ENCODE peak calls at places on chromosomes 4 and X, in nine cellular contexts. One of them, this sample, is unnamed.

GRCh38 chrX:15686818-15687685 is 22.4 kb upstream of the CLTRN start:
- DNase-seq in breast epithelium: peak; percentile 26
- DNase-seq in tibial nerve: peak; percentile 68
- DNase-seq in Peyer's patch: peak; percentile 66
- DNase-seq in A549: peak; percentile 54
- DNase-seq in H1: no peak
- DNase-seq in adrenal gland: peak; percentile 49
- DNase-seq in uterus: peak; percentile 60
- DNase-seq in suprapubic skin: peak; percentile 66
- DNase-seq in this sample: no peak

GRCh38 chrX:41475166-41475565 is 28.0 kb downstream of the NYX start:
- DNase-seq in adrenal gland: no peak
- DNase-seq in uterus: no peak
- DNase-seq in H1: no peak
- DNase-seq in tibial nerve: no peak
- DNase-seq in Peyer's patch: no peak
- DNase-seq in breast epithelium: no peak
- DNase-seq in A549: no peak
- DNase-seq in suprapubic skin: no peak
- DNase-seq in this sample: no peak

GRCh38 chrX:46381630-46382029 is 163.6 kb downstream of the ZNF674 start:
- DNase-seq in Peyer's patch: no peak
- DNase-seq in A549: peak; percentile 48
- DNase-seq in adrenal gland: no peak
- DNase-seq in uterus: no peak
- DNase-seq in H1: no peak
- DNase-seq in breast epithelium: no peak
- DNase-seq in suprapubic skin: no peak
- DNase-seq in tibial nerve: peak; percentile 8
- DNase-seq in this sample: no peak

GRCh38 chr4:140641789-140642439 is 73.2 kb upstream of the UCP1 start:
- DNase-seq in suprapubic skin: no peak
- DNase-seq in adrenal gland: no peak
- DNase-seq in A549: no peak
- DNase-seq in H1: no peak
- DNase-seq in uterus: no peak
- DNase-seq in tibial nerve: no peak
- DNase-seq in breast epithelium: peak; percentile 84
- DNase-seq in Peyer's patch: no peak
- DNase-seq in this sample: no peak

GRCh38 chr4:135050086-135050717 is 848.6 kb upstream of the PABPC4L start:
- DNase-seq in A549: no peak
- DNase-seq in H1: no peak
- DNase-seq in uterus: no peak
- DNase-seq in tibial nerve: no peak
- DNase-seq in Peyer's patch: no peak
- DNase-seq in breast epithelium: no peak
- DNase-seq in suprapubic skin: no peak
- DNase-seq in adrenal gland: no peak
- DNase-seq in this sample: no peak

GRCh38 chr4:182874158-182874855 is 42.9 kb downstream of the DCTD start:
- DNase-seq in tibial nerve: no peak
- DNase-seq in Peyer's patch: no peak
- DNase-seq in suprapubic skin: no peak
- DNase-seq in breast epithelium: no peak
- DNase-seq in A549: no peak
- DNase-seq in H1: no peak
- DNase-seq in adrenal gland: no peak
- DNase-seq in uterus: no peak
- DNase-seq in this sample: peak; percentile 9

GRCh38 chrX:120672389-120672788 is 42.5 kb upstream of the C1GALT1C1 start:
- DNase-seq in suprapubic skin: peak; percentile 67
- DNase-seq in A549: peak; percentile 86
- DNase-seq in H1: no peak
- DNase-seq in tibial nerve: peak; percentile 58
- DNase-seq in uterus: peak; percentile 56
- DNase-seq in adrenal gland: peak; percentile 88
- DNase-seq in Peyer's patch: no peak
- DNase-seq in breast epithelium: peak; percentile 19
- DNase-seq in this sample: no peak

GRCh38 chrX:69014200-69014599 is 151.1 kb downstream of the PJA1 start:
- DNase-seq in uterus: no peak
- DNase-seq in Peyer's patch: no peak
- DNase-seq in A549: no peak
- DNase-seq in tibial nerve: no peak
- DNase-seq in suprapubic skin: no peak
- DNase-seq in H1: no peak
- DNase-seq in breast epithelium: no peak
- DNase-seq in adrenal gland: no peak
- DNase-seq in this sample: no peak

GRCh38 chr4:2390146-2390545 is 28.3 kb downstream of the ZFYVE28 start:
- DNase-seq in uterus: no peak
- DNase-seq in Peyer's patch: no peak
- DNase-seq in suprapubic skin: no peak
- DNase-seq in adrenal gland: no peak
- DNase-seq in A549: no peak
- DNase-seq in H1: no peak
- DNase-seq in breast epithelium: no peak
- DNase-seq in tibial nerve: no peak
- DNase-seq in this sample: no peak

GRCh38 chrX:107449490-107450175 is at the start of gene FRMPD3:
- DNase-seq in suprapubic skin: no peak
- DNase-seq in breast epithelium: no peak
- DNase-seq in A549: no peak
- DNase-seq in uterus: no peak
- DNase-seq in H1: no peak
- DNase-seq in adrenal gland: no peak
- DNase-seq in Peyer's patch: no peak
- DNase-seq in tibial nerve: no peak
- DNase-seq in this sample: no peak

GRCh38 chr4:23938796-23939195 is 48.9 kb upstream of the PPARGC1A start:
- DNase-seq in Peyer's patch: no peak
- DNase-seq in breast epithelium: no peak
- DNase-seq in suprapubic skin: no peak
- DNase-seq in adrenal gland: no peak
- DNase-seq in uterus: no peak
- DNase-seq in A549: no peak
- DNase-seq in H1: no peak
- DNase-seq in tibial nerve: no peak
- DNase-seq in this sample: no peak

GRCh38 chrX:153226344-153227190 is 47.5 kb downstream of the MAGEA1 start:
- DNase-seq in tibial nerve: peak; percentile 17
- DNase-seq in breast epithelium: no peak
- DNase-seq in A549: peak; percentile 43
- DNase-seq in uterus: peak; percentile 28
- DNase-seq in adrenal gland: no peak
- DNase-seq in H1: peak; percentile 77
- DNase-seq in suprapubic skin: no peak
- DNase-seq in Peyer's patch: no peak
- DNase-seq in this sample: no peak

GRCh38 chr4:68953056-68953455 is 1.5 kb upstream of the UGT2A3 start:
- DNase-seq in breast epithelium: no peak
- DNase-seq in A549: no peak
- DNase-seq in H1: no peak
- DNase-seq in uterus: no peak
- DNase-seq in adrenal gland: no peak
- DNase-seq in Peyer's patch: no peak
- DNase-seq in suprapubic skin: no peak
- DNase-seq in tibial nerve: no peak
- DNase-seq in this sample: no peak

GRCh38 chr4:68950033-68950432 is 1.6 kb downstream of the UGT2A3 start:
- DNase-seq in breast epithelium: no peak
- DNase-seq in H1: no peak
- DNase-seq in Peyer's patch: no peak
- DNase-seq in uterus: no peak
- DNase-seq in suprapubic skin: no peak
- DNase-seq in tibial nerve: no peak
- DNase-seq in A549: no peak
- DNase-seq in adrenal gland: no peak
- DNase-seq in this sample: no peak

GRCh38 chr4:68948985-68949384 is 2.6 kb downstream of the UGT2A3 start:
- DNase-seq in uterus: no peak
- DNase-seq in Peyer's patch: no peak
- DNase-seq in A549: no peak
- DNase-seq in tibial nerve: no peak
- DNase-seq in suprapubic skin: no peak
- DNase-seq in adrenal gland: no peak
- DNase-seq in H1: no peak
- DNase-seq in breast epithelium: no peak
- DNase-seq in this sample: no peak

GRCh38 chr4:68951806-68952585 is 392 bp upstream of the UGT2A3 start:
- DNase-seq in breast epithelium: no peak
- DNase-seq in uterus: no peak
- DNase-seq in suprapubic skin: no peak
- DNase-seq in tibial nerve: no peak
- DNase-seq in H1: no peak
- DNase-seq in Peyer's patch: no peak
- DNase-seq in adrenal gland: no peak
- DNase-seq in A549: no peak
- DNase-seq in this sample: no peak

DNA sequence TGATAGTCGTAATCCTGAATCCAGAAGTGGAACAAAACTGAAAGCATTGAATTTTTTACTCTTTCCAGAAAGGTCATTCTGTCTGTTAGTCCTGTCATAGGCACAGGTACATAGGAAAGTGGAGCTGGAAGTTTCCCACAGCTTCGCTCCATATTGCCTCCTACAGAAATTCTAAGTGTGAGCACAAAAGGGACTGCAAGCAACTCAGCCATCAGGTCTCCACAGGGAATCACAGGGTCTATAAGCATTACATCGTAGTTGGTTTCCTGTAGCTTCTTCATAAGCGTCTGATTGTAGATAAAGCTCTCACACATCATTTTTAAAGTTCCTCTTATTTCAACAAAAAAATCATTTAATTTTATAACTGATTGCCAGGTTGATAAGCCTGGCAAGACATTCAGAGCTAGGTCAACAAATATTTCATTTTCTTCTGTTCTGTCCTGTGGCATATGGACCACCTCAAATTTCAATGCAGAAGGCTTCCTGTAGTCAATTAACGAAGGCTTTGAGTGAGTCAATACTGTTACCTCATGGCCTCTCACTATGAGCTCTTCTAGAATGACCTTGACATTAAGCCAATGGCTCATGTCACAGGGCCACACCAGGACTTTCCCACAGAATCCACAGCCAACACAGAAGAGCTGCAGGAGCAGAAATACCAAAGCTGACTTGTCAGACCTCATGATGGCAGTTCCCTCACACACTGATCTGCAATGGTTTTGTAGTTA is at the start of gene UGT2A3:
- DNase-seq in Peyer's patch: no peak
- DNase-seq in uterus: no peak
- DNase-seq in suprapubic skin: no peak
- DNase-seq in adrenal gland: no peak
- DNase-seq in A549: peak; percentile 78
- DNase-seq in tibial nerve: no peak
- DNase-seq in H1: no peak
- DNase-seq in breast epithelium: no peak
- DNase-seq in this sample: no peak
- TF ChIP-seq POLR2A in Peyer's patch: peak; percentile 84
- TF ChIP-seq POLR2A in uterus: no peak
- TF ChIP-seq POLR2A in suprapubic skin: no peak
- TF ChIP-seq POLR2A in adrenal gland: no peak
- TF ChIP-seq POLR2A in A549: no peak
- TF ChIP-seq POLR2A in tibial nerve: no peak
- TF ChIP-seq POLR2A in H1: no peak
- TF ChIP-seq POLR2A in breast epithelium: no peak
- TF ChIP-seq POLR2A in this sample: no peak

GRCh38 chr4:17463606-17464005 is 48.3 kb downstream of the QDPR start:
- DNase-seq in uterus: no peak
- DNase-seq in suprapubic skin: no peak
- DNase-seq in H1: no peak
- DNase-seq in Peyer's patch: no peak
- DNase-seq in tibial nerve: no peak
- DNase-seq in adrenal gland: no peak
- DNase-seq in breast epithelium: no peak
- DNase-seq in A549: no peak
- DNase-seq in this sample: no peak

GRCh38 chr4:17469931-17470674 is 41.8 kb downstream of the QDPR start:
- DNase-seq in uterus: no peak
- DNase-seq in breast epithelium: no peak
- DNase-seq in H1: no peak
- DNase-seq in tibial nerve: no peak
- DNase-seq in suprapubic skin: no peak
- DNase-seq in adrenal gland: no peak
- DNase-seq in A549: no peak
- DNase-seq in Peyer's patch: no peak
- DNase-seq in this sample: no peak

DNA sequence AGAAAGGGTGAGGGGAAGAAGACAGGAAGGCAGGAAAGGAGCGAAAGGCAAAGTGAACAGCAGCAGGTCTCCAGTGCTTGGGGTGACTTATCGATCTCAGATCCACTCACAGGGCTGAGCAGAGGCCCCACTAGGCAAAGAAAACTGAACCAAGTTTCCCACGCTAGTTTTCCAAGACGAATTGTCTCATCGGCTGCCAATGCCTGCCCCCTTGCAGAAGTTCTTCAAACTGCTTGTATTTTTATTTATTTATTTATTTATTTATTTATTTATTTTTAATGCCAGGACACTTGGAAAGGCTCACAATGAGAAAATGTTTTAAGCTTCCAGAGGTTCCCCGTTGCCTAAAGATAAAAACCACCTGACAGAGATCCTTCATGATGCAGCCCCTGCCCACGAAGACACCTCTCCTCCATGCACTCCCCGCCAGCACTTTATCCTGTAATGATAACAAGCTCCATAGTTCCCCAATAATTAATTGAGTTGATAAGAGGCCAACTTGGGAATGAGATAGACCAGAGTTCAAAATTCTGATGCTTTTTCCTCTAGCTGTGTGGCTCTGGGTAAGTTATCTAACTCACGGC is 43.2 kb downstream of the QDPR start:
- DNase-seq in H1: no peak
- DNase-seq in uterus: peak; percentile 47
- DNase-seq in tibial nerve: no peak
- DNase-seq in breast epithelium: no peak
- DNase-seq in A549: peak; percentile 23
- DNase-seq in adrenal gland: no peak
- DNase-seq in Peyer's patch: no peak
- DNase-seq in suprapubic skin: no peak
- DNase-seq in this sample: peak; percentile 81
- TF ChIP-seq CTCF in H1: peak; percentile 23
- TF ChIP-seq CTCF in uterus: no peak
- TF ChIP-seq CTCF in tibial nerve: peak; percentile 50
- TF ChIP-seq CTCF in breast epithelium: no peak
- TF ChIP-seq CTCF in A549: peak; percentile 31
- TF ChIP-seq CTCF in adrenal gland: peak; percentile 32
- TF ChIP-seq CTCF in Peyer's patch: peak; percentile 22
- TF ChIP-seq CTCF in suprapubic skin: no peak
- TF ChIP-seq CTCF in this sample: no peak

GRCh38 chr4:103198111-103198765 is at the start of gene CENPE:
- DNase-seq in breast epithelium: peak; percentile 58
- DNase-seq in suprapubic skin: peak; percentile 88
- DNase-seq in tibial nerve: peak; percentile 84
- DNase-seq in Peyer's patch: peak; percentile 83
- DNase-seq in H1: peak; percentile 69
- DNase-seq in uterus: peak; percentile 79
- DNase-seq in adrenal gland: peak; percentile 81
- DNase-seq in A549: peak; percentile 88
- DNase-seq in this sample: peak; percentile 96
- TF ChIP-seq POLR2A in breast epithelium: no peak
- TF ChIP-seq POLR2A in suprapubic skin: no peak
- TF ChIP-seq POLR2A in tibial nerve: no peak
- TF ChIP-seq POLR2A in Peyer's patch: no peak
- TF ChIP-seq POLR2A in H1: peak; percentile 82
- TF ChIP-seq POLR2A in uterus: no peak
- TF ChIP-seq POLR2A in adrenal gland: no peak
- TF ChIP-seq POLR2A in A549: no peak
- TF ChIP-seq POLR2A in this sample: no peak

GRCh38 chrX:50469206-50469605 is 1.4 kb downstream of the DGKK start:
- DNase-seq in tibial nerve: no peak
- DNase-seq in suprapubic skin: no peak
- DNase-seq in H1: no peak
- DNase-seq in A549: no peak
- DNase-seq in breast epithelium: no peak
- DNase-seq in uterus: no peak
- DNase-seq in adrenal gland: no peak
- DNase-seq in Peyer's patch: no peak
- DNase-seq in this sample: no peak
- TF ChIP-seq CTCF in tibial nerve: no peak
- TF ChIP-seq CTCF in suprapubic skin: no peak
- TF ChIP-seq CTCF in H1: no peak
- TF ChIP-seq CTCF in A549: no peak
- TF ChIP-seq CTCF in breast epithelium: no peak
- TF ChIP-seq CTCF in uterus: no peak
- TF ChIP-seq CTCF in adrenal gland: no peak
- TF ChIP-seq CTCF in Peyer's patch: no peak
- TF ChIP-seq CTCF in this sample: no peak